ENCODE peak calls at places on chromosomes 4 and X, in eight cellular contexts. J is MM.1S; T is amygdala; U is NCI-H2171; Y is mesendoderm; H is activated T-cell treated with anti-CD3 and anti-CD28 coated beads, Interleukin-2, amount 50 U/mL, for 72 hours; Z is anterior cingulate cortex; E is IMR-90. W is an unnamed sample.

GRCh38 chr4:26069218-26069617 is 155.2 kb downstream of the SMIM20 start:
- DNase-seq in J (no peak), T (no peak), U (no peak), Y (peak), H (no peak), Z (no peak), E (peak), W (no peak)

GRCh38 chrX:65196758-65197371 is 220.6 kb upstream of the ZC4H2 start:
- DNase-seq in J (no peak), T (peak), U (no peak), Y (peak), H (peak), Z (peak), E (no peak), W (no peak)

GRCh38 chr4:56048621-56049427 is 100.1 kb downstream of the CEP135 start:
- DNase-seq in J (peak), T (peak), U (peak), Y (peak), H (peak), Z (peak), E (peak), W (no peak)

GRCh38 chr4:89316931-89317366 is 9.3 kb upstream of the GPRIN3 start:
- DNase-seq in J (peak), T (no peak), U (no peak), Y (peak), H (no peak), Z (no peak), E (peak), W (no peak)

GRCh38 chr4:109691411-109691920 is 11.8 kb downstream of the CASP6 start:
- DNase-seq in J (no peak), T (no peak), U (no peak), Y (no peak), H (no peak), Z (no peak), E (peak), W (no peak)

GRCh38 chrX:23331701-23332100 is 2.9 kb upstream of the PTCHD1 start:
- DNase-seq in J (no peak), T (no peak), U (no peak), Y (peak), H (no peak), Z (no peak), E (no peak), W (no peak)

GRCh38 chrX:102345916-102346315 is 93.9 kb downstream of the NXF2B start:
- DNase-seq in J (peak), T (no peak), U (no peak), Y (peak), H (peak), Z (no peak), E (peak), W (peak)

GRCh38 chr4:148079945-148080344 is 348.1 kb downstream of the ARHGAP10 start:
- DNase-seq in J (no peak), T (no peak), U (no peak), Y (no peak), H (no peak), Z (no peak), E (no peak), W (no peak)

GRCh38 chrX:25531096-25531495 is 515.3 kb upstream of the ARX start:
- DNase-seq in J (no peak), T (no peak), U (no peak), Y (no peak), H (no peak), Z (no peak), E (peak), W (no peak)

GRCh38 chr4:119034276-119035008 is 101.2 kb upstream of the MYOZ2 start:
- DNase-seq in J (no peak), T (no peak), U (no peak), Y (peak), H (no peak), Z (no peak), E (no peak), W (no peak)

GRCh38 chrX:39492495-39493162 is 605.1 kb downstream of the BCOR start:
- DNase-seq in J (no peak), T (no peak), U (no peak), Y (no peak), H (no peak), Z (no peak), E (no peak), W (no peak)

GRCh38 chr4:168636506-168637176 is 139.8 kb downstream of the PALLD start:
- DNase-seq in J (no peak), T (no peak), U (no peak), Y (no peak), H (no peak), Z (no peak), E (peak), W (no peak)

GRCh38 chr4:150006197-150006596 is 72.0 kb upstream of the DCLK2 start:
- DNase-seq in J (no peak), T (no peak), U (no peak), Y (no peak), H (no peak), Z (no peak), E (peak), W (no peak)

GRCh38 chrX:74521961-74522833 is 92.2 kb downstream of the RLIM start:
- DNase-seq in J (no peak), T (no peak), U (no peak), Y (no peak), H (no peak), Z (no peak), E (peak), W (no peak)

GRCh38 chrX:151753313-151754041 is 18.9 kb downstream of the CNGA2 start:
- DNase-seq in J (peak), T (peak), U (peak), Y (peak), H (peak), Z (no peak), E (peak), W (no peak)

GRCh38 chr4:133385161-133385954 is 236.3 kb downstream of the PCDH10 start:
- DNase-seq in J (no peak), T (no peak), U (no peak), Y (no peak), H (no peak), Z (no peak), E (no peak), W (no peak)

GRCh38 chr4:143089847-143090246 is 94.9 kb upstream of the USP38 start:
- DNase-seq in J (no peak), T (no peak), U (no peak), Y (no peak), H (no peak), Z (no peak), E (no peak), W (no peak)

GRCh38 chrX:31185884-31186283 is 114.0 kb upstream of the FTHL17 start:
- DNase-seq in J (no peak), T (no peak), U (no peak), Y (no peak), H (no peak), Z (no peak), E (no peak), W (no peak)

GRCh38 chr4:37567781-37568180 is 118.4 kb downstream of the RELL1 start:
- DNase-seq in J (no peak), T (no peak), U (no peak), Y (no peak), H (no peak), Z (no peak), E (peak), W (no peak)

GRCh38 chr4:114378306-114378903 is 220.2 kb upstream of the UGT8 start:
- DNase-seq in J (no peak), T (no peak), U (peak), Y (peak), H (no peak), Z (no peak), E (peak), W (no peak)

GRCh38 chr4:101155368-101155767 is 192.0 kb downstream of the PPP3CA start:
- DNase-seq in J (no peak), T (no peak), U (no peak), Y (peak), H (no peak), Z (no peak), E (peak), W (no peak)